ENCODE peak calls at places on chromosome 1, in five cellular contexts. B, Y, K, U and O are unnamed samples.

GRCh38 chr1:212121772-212122171 is 86.2 kb downstream of the DTL start:
- DNase-seq in B (no peak), K (no peak), U (no peak), Y (no peak), O (no peak)

GRCh38 chr1:202858789-202859414 is 30.0 kb downstream of the RABIF start:
- DNase-seq in U (no peak), Y (no peak), K (no peak), B (no peak), O (no peak)

GRCh38 chr1:91863498-91863897 is 22.5 kb downstream of the TGFBR3 start:
- DNase-seq in K (no peak), B (no peak), U (peak), Y (no peak), O (no peak)

GRCh38 chr1:170533331-170533730 is 1.4 kb downstream of the GORAB start:
- DNase-seq in K (no peak), B (no peak), U (no peak), Y (peak), O (no peak)

GRCh38 chr1:188237573-188238353 is 1409.0 kb downstream of the PLA2G4A start:
- DNase-seq in U (peak), B (no peak), K (no peak), Y (no peak), O (peak)

GRCh38 chr1:2789986-2790581 is 11.4 kb downstream of the TTC34 start:
- DNase-seq in U (no peak), K (peak), Y (no peak), B (no peak), O (no peak)

GRCh38 chr1:211935448-211935970 is 99.8 kb downstream of the INTS7 start:
- DNase-seq in Y (no peak), U (no peak), B (no peak), K (no peak), O (peak)

GRCh38 chr1:173269490-173270230 is 62.5 kb upstream of the TNFSF4 start:
- DNase-seq in U (peak), Y (no peak), K (no peak), B (no peak), O (no peak)

GRCh38 chr1:6834366-6834765 is 49.1 kb downstream of the CAMTA1 start:
- DNase-seq in U (no peak), K (no peak), B (no peak), Y (peak), O (no peak)

GRCh38 chr1:245773344-245773743 is 618.6 kb downstream of the KIF26B start:
- DNase-seq in K (no peak), B (no peak), Y (no peak), U (no peak), O (no peak)

GRCh38 chr1:107326823-107327445 is 186.1 kb downstream of the NTNG1 start:
- DNase-seq in Y (no peak), B (no peak), U (peak), K (no peak), O (no peak)

GRCh38 chr1:58395355-58395754 is 151.2 kb downstream of the OMA1 start:
- DNase-seq in Y (no peak), U (peak), K (no peak), B (no peak), O (no peak)

GRCh38 chr1:225685476-225686176 is 32.7 kb upstream of the ENAH start:
- DNase-seq in K (no peak), B (no peak), Y (no peak), U (no peak), O (no peak)

GRCh38 chr1:59142663-59143487 is 154.0 kb upstream of the FGGY start:
- DNase-seq in B (no peak), U (peak), K (no peak), Y (no peak), O (peak)

GRCh38 chr1:44810101-44810761 is 1.9 kb downstream of the BTBD19 start:
- DNase-seq in B (peak), U (no peak), Y (no peak), K (peak), O (peak)

GRCh38 chr1:87045757-87046422 is 131.5 kb downstream of the HS2ST1 start:
- DNase-seq in U (no peak), Y (no peak), B (no peak), K (no peak), O (peak)

GRCh38 chr1:147852706-147853225 is 49.8 kb upstream of the GJA8 start:
- DNase-seq in K (no peak), Y (no peak), B (no peak), U (peak), O (no peak)

GRCh38 chr1:154295408-154296235 is 23.2 kb downstream of the HAX1 start:
- DNase-seq in B (no peak), U (no peak), K (no peak), Y (no peak), O (no peak)

GRCh38 chr1:192171123-192171522 is 12.9 kb downstream of the RGS18 start:
- DNase-seq in K (no peak), U (no peak), B (no peak), Y (no peak), O (no peak)

DNA sequence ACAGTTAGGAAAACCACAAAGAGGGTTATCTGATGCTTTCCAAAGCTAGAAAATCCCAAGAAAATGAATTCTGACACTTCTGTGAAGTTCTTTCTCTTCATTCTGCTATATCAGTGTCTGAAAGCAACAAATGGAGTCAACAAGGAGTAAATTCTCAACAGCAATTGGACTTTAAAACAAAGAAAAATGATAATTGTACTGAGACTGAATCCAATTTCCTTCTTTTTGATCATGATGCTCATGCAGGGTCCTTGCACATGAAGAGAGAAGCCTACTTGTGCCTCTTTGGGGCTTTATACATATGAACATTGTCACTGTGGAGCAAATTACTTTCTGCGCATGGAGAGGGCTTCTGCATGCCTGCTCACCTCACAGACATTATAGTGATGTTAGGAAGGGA is at the start of gene OR10J5:
- DNase-seq in Y (no peak), K (no peak), U (no peak), B (no peak), O (no peak)
- H3K4me3 ChIP-seq in Y (no peak), K (no peak), U (no peak), B (no peak), O (no peak)

GRCh38 chr1:200336111-200336845 is 73.6 kb downstream of the ZNF281 start:
- DNase-seq in B (no peak), U (peak), K (no peak), Y (no peak), O (no peak)
- H3K4me3 ChIP-seq in B (no peak), U (no peak), K (no peak), Y (no peak), O (no peak)

GRCh38 chr1:180235077-180235501 is 5.0 kb downstream of the LHX4 start:
- DNase-seq in Y (no peak), B (no peak), U (no peak), K (no peak), O (no peak)
- H3K4me3 ChIP-seq in Y (no peak), B (no peak), U (no peak), K (no peak), O (no peak)

DNA sequence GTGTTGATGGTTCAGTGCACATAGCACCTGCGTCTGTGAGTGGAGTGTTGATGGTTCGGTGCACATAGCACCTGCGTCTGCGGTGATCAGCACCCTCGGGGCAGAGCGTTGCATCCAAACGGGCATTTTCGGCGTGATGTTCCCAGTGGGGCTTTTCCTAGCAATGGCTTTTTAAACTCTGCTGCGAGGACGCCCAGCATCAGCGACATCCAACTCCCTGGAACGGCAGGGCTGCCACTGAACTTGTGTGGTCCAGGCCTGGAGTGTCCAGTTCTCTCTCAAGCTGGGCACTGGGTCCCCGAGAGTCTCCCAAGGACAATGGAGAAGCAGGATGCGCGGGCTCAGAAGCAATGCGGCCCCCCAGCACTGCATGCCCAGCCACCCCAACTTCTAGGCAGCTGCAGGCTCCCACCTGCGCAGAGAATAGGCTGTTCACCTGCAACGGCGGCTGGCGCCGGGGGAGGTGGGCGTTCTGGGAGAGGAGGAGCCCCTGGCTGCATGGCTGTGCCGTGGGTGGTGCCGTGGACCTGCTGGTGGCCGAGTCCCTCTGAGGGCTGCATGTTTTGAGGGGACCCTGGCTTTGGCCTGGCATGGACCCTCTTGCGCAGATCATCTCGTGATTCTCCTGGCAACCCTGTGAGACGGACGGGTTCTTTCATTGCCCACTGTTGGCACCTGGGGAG is 10.1 kb upstream of the C1orf174 start:
- DNase-seq in K (peak), Y (no peak), B (no peak), U (no peak), O (no peak)
- H3K4me3 ChIP-seq in K (no peak), Y (no peak), B (no peak), U (no peak), O (no peak)